ENCODE peak calls at places on chromosomes 7 and 10, in six cellular contexts. Q is CD4-positive, alpha-beta T cell; U is H9; T is NCI-H2081 treated with DMSO at 0.1 percent for 48 hours; D is EL; M is lower lobe of right lung. P is an unnamed sample.

GRCh38 chr7:148104924-148105323 is 485.6 kb upstream of the C7orf33 start:
- DNase-seq in Q (no peak), U (no peak), T (no peak), D (no peak), M (no peak), P (no peak)

GRCh38 chr7:70711441-70711840 is 420.5 kb upstream of the GALNT17 start:
- DNase-seq in Q (no peak), U (no peak), T (no peak), D (no peak), M (no peak), P (no peak)

GRCh38 chr7:1899201-1899600 is 229.1 kb downstream of the ELFN1 start:
- DNase-seq in Q (no peak), U (no peak), T (no peak), D (peak), M (peak), P (no peak)

GRCh38 chr7:55400191-55400590 is 35.1 kb downstream of the LANCL2 start:
- DNase-seq in Q (no peak), U (no peak), T (no peak), D (peak), M (no peak), P (no peak)

GRCh38 chr7:151727579-151728285 is 149.2 kb downstream of the PRKAG2 start:
- DNase-seq in Q (no peak), U (no peak), T (no peak), D (peak), M (peak), P (peak)

GRCh38 chr7:29190349-29191045 is 4.1 kb upstream of the CHN2 start:
- DNase-seq in Q (no peak), U (no peak), T (peak), D (no peak), M (no peak), P (no peak)

GRCh38 chr7:92740713-92741126 is 95.7 kb downstream of the CDK6 start:
- DNase-seq in Q (no peak), U (no peak), T (no peak), D (peak), M (no peak), P (no peak)

GRCh38 chr7:43905209-43905946 is 1.0 kb downstream of the URGCP start:
- DNase-seq in Q (no peak), U (peak), T (no peak), D (peak), M (no peak), P (peak)

GRCh38 chr10:102648269-102648888 is 4.1 kb downstream of the TRIM8 start:
- DNase-seq in Q (no peak), U (no peak), T (no peak), D (no peak), M (no peak), P (no peak)

GRCh38 chr10:116055252-116055918 is 217.6 kb downstream of the GFRA1 start:
- DNase-seq in Q (no peak), U (no peak), T (no peak), D (no peak), M (no peak), P (no peak)

GRCh38 chr10:6786579-6787031 is 206.5 kb upstream of the PRKCQ start:
- DNase-seq in Q (no peak), U (no peak), T (no peak), D (peak), M (no peak), P (no peak)

GRCh38 chr10:123913688-123914268 is 22.2 kb upstream of the CPXM2 start:
- DNase-seq in Q (no peak), U (no peak), T (no peak), D (peak), M (no peak), P (no peak)

GRCh38 chr7:28623863-28624262 is 211.5 kb downstream of the CREB5 start:
- DNase-seq in Q (no peak), U (no peak), T (no peak), D (no peak), M (no peak), P (no peak)

GRCh38 chr7:83484266-83484665 is 164.7 kb downstream of the SEMA3E start:
- DNase-seq in Q (no peak), U (no peak), T (no peak), D (no peak), M (no peak), P (no peak)

P was measured in right lobe of liver.